ENCODE peak calls at places on chromosomes 11 and 22, in seven cellular contexts. M is transverse colon, F is neuronal stem cell, Q is HCT116, U is OCI-LY7, S is spleen, O is MG63. X is an unnamed sample. For H3K9me3, the result is how much of the 10 kb centered on the place peaks cover.

GRCh38 chr11:132821027-132821426 is 711.3 kb downstream of the OPCML start:
- DNase-seq in M (no peak), F (no peak), U (no peak), S (no peak), O (no peak), Q (no peak), X (peak)

GRCh38 chr11:12705874-12706273 is 31.7 kb downstream of the TEAD1 start:
- DNase-seq in O (no peak), Q (no peak), M (no peak), F (no peak), S (no peak), U (no peak), X (no peak)

GRCh38 chr11:124551189-124551588 is 7.7 kb upstream of the OR8B12 start:
- DNase-seq in O (no peak), U (no peak), M (no peak), Q (no peak), F (no peak), S (no peak), X (no peak)

GRCh38 chr11:83601201-83601992 is 315.2 kb upstream of the CCDC90B start:
- DNase-seq in Q (no peak), O (no peak), M (no peak), F (no peak), S (no peak), U (no peak), X (no peak)

GRCh38 chr11:803770-804598 is 1.0 kb downstream of the PIDD1 start:
- DNase-seq in S (peak), M (no peak), F (no peak), U (no peak), O (no peak), Q (no peak), X (no peak)

GRCh38 chr11:19520681-19521080 is 192.0 kb upstream of the NAV2 start:
- DNase-seq in O (no peak), F (no peak), Q (no peak), S (no peak), U (no peak), M (no peak), X (no peak)

GRCh38 chr11:33668468-33668825 is 32.2 kb downstream of the C11orf91 start:
- DNase-seq in F (no peak), Q (no peak), O (no peak), M (no peak), U (no peak), S (no peak), X (no peak)

GRCh38 chr11:10519630-10520029 is 21.4 kb downstream of the RNF141 start:
- DNase-seq in S (no peak), O (no peak), Q (no peak), U (no peak), F (no peak), M (no peak), X (no peak)

GRCh38 chr11:106059617-106060016 is 17.5 kb downstream of the KBTBD3 start:
- DNase-seq in F (no peak), U (no peak), M (no peak), Q (no peak), O (no peak), S (no peak), X (no peak)

GRCh38 chr22:49392247-49392646 is 435.4 kb downstream of the BRD1 start:
- DNase-seq in S (peak), U (no peak), M (no peak), O (no peak), F (no peak), Q (no peak), X (no peak)

GRCh38 chr22:27406389-27406861 is 395.1 kb downstream of the MN1 start:
- DNase-seq in O (no peak), U (no peak), M (no peak), Q (no peak), S (no peak), F (no peak), X (no peak)

GRCh38 chr22:26852176-26852575 is 194.8 kb downstream of the MIAT start:
- DNase-seq in F (peak), S (no peak), M (no peak), U (no peak), O (no peak), Q (no peak), X (no peak)

GRCh38 chr11:74221816-74222215 is 50.7 kb downstream of the PPME1 start:
- DNase-seq in S (no peak), O (no peak), U (no peak), F (no peak), Q (no peak), M (no peak), X (no peak)

GRCh38 chr11:12900496-12900895 is 108.6 kb upstream of the RASSF10 start:
- DNase-seq in F (no peak), O (no peak), M (no peak), Q (no peak), S (no peak), U (no peak), X (peak)

GRCh38 chr11:65973439-65974110 is 12.0 kb downstream of the SART1 start:
- DNase-seq in S (no peak), Q (no peak), O (peak), F (no peak), M (no peak), U (no peak), X (no peak)

GRCh38 chr22:23539135-23539838 is 40.8 kb downstream of the IGLL1 start:
- DNase-seq in F (peak), U (peak), M (peak), O (peak), S (peak), Q (peak), X (peak)

GRCh38 chr22:25076281-25076680 is 123.4 kb upstream of the CRYBB3 start:
- DNase-seq in O (no peak), S (no peak), M (no peak), Q (no peak), U (no peak), F (no peak), X (no peak)

GRCh38 chr22:49995059-49995412 is 17.5 kb downstream of the IL17REL start:
- DNase-seq in S (no peak), O (no peak), Q (no peak), M (peak), U (no peak), F (no peak), X (no peak)

GRCh38 chr11:117187007-117187406 is 8.5 kb downstream of the SIDT2 start:
- DNase-seq in M (no peak), O (no peak), S (no peak), U (no peak), Q (no peak), F (no peak), X (no peak)

GRCh38 chr22:48864748-48865147 is 962.9 kb downstream of the BRD1 start:
- DNase-seq in Q (no peak), M (no peak), S (peak), U (no peak), O (no peak), F (no peak), X (no peak)

GRCh38 chr11:67056267-67056639 is 394 bp upstream of the RHOD start:
- DNase-seq in M (no peak), O (no peak), F (no peak), Q (no peak), U (no peak), S (no peak), X (no peak)

GRCh38 chr22:37146507-37147180 is 3.1 kb downstream of the IL2RB start:
- DNase-seq in F (no peak), M (no peak), S (peak), O (no peak), U (no peak), Q (no peak), X (no peak)

GRCh38 chr11:75831915-75832502 is 17.0 kb downstream of the UVRAG start:
- DNase-seq in M (no peak), S (no peak), O (no peak), F (no peak), U (no peak), Q (no peak), X (no peak)

GRCh38 chr11:86666193-86666592 is 6.2 kb downstream of the ME3 start:
- DNase-seq in F (no peak), Q (no peak), U (no peak), S (no peak), O (no peak), M (no peak), X (no peak)
- H3K9me3 ChIP-seq in F (under half), Q (under half), U (under half), S (under half), O (under half), M (under half), X (under half)

GRCh38 chr11:45149483-45150056 is 3.1 kb downstream of the PRDM11 start:
- DNase-seq in F (no peak), U (no peak), M (no peak), O (no peak), Q (no peak), S (peak), X (no peak)
- H3K4me3 ChIP-seq in F (no peak), U (no peak), M (no peak), O (no peak), Q (no peak), S (no peak), X (no peak)

DNA sequence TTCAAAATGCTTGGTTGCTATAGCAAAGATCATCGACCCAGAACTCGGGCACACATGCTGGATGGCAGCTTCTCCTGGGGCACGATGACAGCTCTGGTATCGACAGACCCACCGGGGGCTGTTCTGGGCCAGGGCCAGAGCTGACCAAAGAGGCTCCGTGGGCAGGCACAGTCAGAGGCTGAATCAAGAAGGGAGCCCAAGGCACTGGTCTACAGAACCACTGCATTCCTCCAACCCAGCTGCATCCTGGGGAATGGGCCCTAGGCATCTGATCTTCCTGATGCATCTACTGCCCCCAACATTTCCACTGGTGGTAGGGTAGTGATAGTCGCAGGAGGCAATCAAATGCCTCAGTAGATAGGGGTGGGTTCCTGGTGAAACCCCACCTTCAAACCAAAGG is 470.3 kb downstream of the TBC1D22A start:
- DNase-seq in Q (no peak), M (no peak), S (no peak), O (no peak), U (no peak), F (no peak), X (no peak)
- H3K9me3 ChIP-seq in Q (under half), M (under half), S (under half), O (under half), U (under half), F (under half), X (under half)

GRCh38 chr11:126112547-126112946 is 49.9 kb upstream of the CDON start:
- DNase-seq in F (no peak), M (no peak), S (peak), U (no peak), Q (no peak), O (no peak), X (no peak)
- H3K4me3 ChIP-seq in F (no peak), M (no peak), S (no peak), U (no peak), Q (no peak), O (no peak), X (no peak)

X was measured in AG04450.